ENCODE peak calls at places on chromosomes 3 and 15, in ten cellular contexts. N is activated CD8-positive, alpha-beta T cell treated with anti-CD3 and anti-CD28 coated beads, Interleukin-2, amount 10 ng/mL, durations not matched to agents 7 days and 5 days; O is GOT3; W is activated naive CD4-positive, alpha-beta T cell treated with anti-CD3 and anti-CD28 coated beads, Interleukin-2, amount 10 ng/mL, durations not matched to agents 7 days and 5 days; G is activated gamma-delta T cell treated with Interleukin-2 at 50 U/mL for 16 hours; K is kidney glomerular epithelial cell; C is T-helper 9 cell; H is stimulated activated CD8-positive, alpha-beta memory T cell treated with anti-CD3 and anti-CD28 coated beads, Interleukin-4, amount 100 ng/mL, for 1 hour; V is stomach; F is astrocyte of the hippocampus. S is an unnamed sample.

GRCh38 chr3:50245251-50245745 is 9.3 kb downstream of the GNAI2 start:
- DNase-seq in K (no peak), G (no peak), C (no peak), N (no peak), W (no peak), O (no peak), V (no peak), H (no peak), F (no peak), S (no peak)

GRCh38 chr3:196144383-196145105 is 62.7 kb upstream of the TFRC start:
- DNase-seq in G (no peak), F (peak), K (peak), C (no peak), W (no peak), V (no peak), N (no peak), H (peak), O (no peak), S (no peak)

GRCh38 chr3:127167315-127168043 is 25.5 kb upstream of the PRR23E start:
- DNase-seq in H (no peak), F (no peak), V (no peak), G (no peak), C (no peak), N (no peak), W (no peak), O (no peak), K (no peak), S (no peak)

GRCh38 chr3:12782172-12782815 is 14.2 kb upstream of the CAND2 start:
- DNase-seq in W (no peak), V (peak), K (no peak), O (no peak), G (no peak), C (no peak), H (no peak), N (no peak), F (peak), S (no peak)

GRCh38 chr15:66068801-66069200 is 184.7 kb downstream of the MEGF11 start:
- DNase-seq in W (no peak), O (no peak), N (no peak), K (no peak), H (no peak), V (no peak), G (no peak), C (no peak), F (no peak), S (no peak)

GRCh38 chr15:45648521-45649200 is 13.8 kb downstream of the SQOR start:
- DNase-seq in K (peak), V (peak), C (no peak), F (peak), O (no peak), H (no peak), G (no peak), N (no peak), W (no peak), S (no peak)

GRCh38 chr15:89171136-89172072 is 50.0 kb downstream of the RLBP1 start:
- DNase-seq in O (no peak), G (peak), N (peak), K (peak), F (peak), V (peak), C (peak), H (no peak), W (peak), S (no peak)

GRCh38 chr15:64699767-64700388 is 75.5 kb downstream of the RBPMS2 start:
- DNase-seq in H (no peak), W (no peak), N (no peak), O (no peak), V (peak), F (peak), G (no peak), K (no peak), C (no peak), S (no peak)

GRCh38 chr3:147411235-147411607 is 2.1 kb downstream of the ZIC1 start:
- DNase-seq in W (no peak), O (no peak), F (peak), C (no peak), G (no peak), V (no peak), H (no peak), K (no peak), N (no peak), S (no peak)

GRCh38 chr3:127747751-127748521 is 74.4 kb downstream of the MGLL start:
- DNase-seq in V (peak), G (no peak), C (no peak), K (peak), W (no peak), H (no peak), F (peak), N (no peak), O (peak), S (peak)

GRCh38 chr3:193851941-193852674 is 259.1 kb downstream of the OPA1 start:
- DNase-seq in C (no peak), N (no peak), G (no peak), V (peak), W (no peak), K (peak), F (peak), H (no peak), O (no peak), S (no peak)

GRCh38 chr3:116920836-116921596 is 211.4 kb downstream of the TUSC7 start:
- DNase-seq in K (no peak), C (no peak), N (no peak), W (no peak), H (no peak), O (no peak), V (no peak), F (no peak), G (no peak), S (no peak)